ENCODE peak calls at places on chromosomes 12 and 14, in four cellular contexts. M is stimulated activated CD4-positive, alpha-beta T cell treated with anti-CD3 and anti-CD28 coated beads, Interleukin-2, amount 100 ng/mL, for 24 hours; G is LoVo; E is fibroblast of the aortic adventitia. H is an unnamed sample.
A peak's percentile ranks its signal among the peaks of the same experiment; 100 is the strongest.

GRCh38 chr14:64715146-64715627 is 11.0 kb downstream of the PLEKHG3 start:
- DNase-seq in M (no peak), G (no peak), E (no peak), H (no peak)

GRCh38 chr14:69013943-69014782 is 35.1 kb upstream of the ACTN1 start:
- DNase-seq in M (no peak), G (peak; percentile 81), E (peak; percentile 27), H (peak; percentile 57)

GRCh38 chr12:115261691-115262398 is 577.9 kb upstream of the TBX3 start:
- DNase-seq in M (no peak), G (peak; percentile 83), E (peak; percentile 21), H (no peak)

GRCh38 chr12:47156167-47156736 is 76.5 kb upstream of the AMIGO2 start:
- DNase-seq in M (no peak), G (no peak), E (peak; percentile 80), H (peak; percentile 74)

GRCh38 chr14:61866932-61867920 is 105.0 kb downstream of the SNAPC1 start:
- DNase-seq in M (no peak), G (peak; percentile 6), E (no peak), H (no peak)

GRCh38 chr12:20128926-20129325 is 239.4 kb upstream of the PDE3A start:
- DNase-seq in M (no peak), G (no peak), E (peak; percentile 9), H (no peak)

GRCh38 chr12:115094163-115094816 is 410.3 kb upstream of the TBX3 start:
- DNase-seq in M (no peak), G (no peak), E (no peak), H (no peak)

GRCh38 chr12:130706885-130707570 is 9.1 kb downstream of the RIMBP2 start:
- DNase-seq in M (no peak), G (no peak), E (no peak), H (no peak)

GRCh38 chr12:460301-461230 is 827 bp downstream of the B4GALNT3 start:
- DNase-seq in M (peak; percentile 46), G (no peak), E (no peak), H (peak; percentile 46)

GRCh38 chr14:74917200-74917543 is 5.9 kb downstream of the RPS6KL1 start:
- DNase-seq in M (no peak), G (no peak), E (no peak), H (no peak)

GRCh38 chr14:73935666-73936065 is 14.2 kb downstream of the FAM161B start:
- DNase-seq in M (no peak), G (no peak), E (peak; percentile 11), H (no peak)

GRCh38 chr12:52607314-52607713 is 6.1 kb upstream of the KRT72 start:
- DNase-seq in M (no peak), G (no peak), E (no peak), H (no peak)

GRCh38 chr12:23949212-23950010 is at the start of gene SOX5:
- DNase-seq in M (no peak), G (no peak), E (peak; percentile 59), H (peak; percentile 32)

GRCh38 chr14:34403646-34404045 is 58.4 kb downstream of the SPTSSA start:
- DNase-seq in M (no peak), G (no peak), E (no peak), H (no peak)

GRCh38 chr12:29517265-29517664 is 19.8 kb upstream of the OVCH1 start:
- DNase-seq in M (no peak), G (no peak), E (no peak), H (peak; percentile 44)

GRCh38 chr14:28656704-28657255 is 109.8 kb upstream of the FOXG1 start:
- DNase-seq in M (no peak), G (no peak), E (no peak), H (no peak)

GRCh38 chr12:102406033-102406584 is 74.3 kb downstream of the IGF1 start:
- DNase-seq in M (no peak), G (no peak), E (peak; percentile 6), H (peak; percentile 52)

GRCh38 chr14:51873221-51873893 is 12.9 kb downstream of the GNG2 start:
- DNase-seq in M (peak; percentile 43), G (peak; percentile 16), E (peak; percentile 75), H (no peak)

GRCh38 chr14:61638595-61639391 is 56.5 kb upstream of the HIF1A start:
- DNase-seq in M (no peak), G (peak; percentile 44), E (no peak), H (no peak)

GRCh38 chr12:121057794-121058193 is 18.7 kb upstream of the OASL start:
- DNase-seq in M (peak; percentile 13), G (no peak), E (no peak), H (no peak)

GRCh38 chr12:561908-562593 is 101.2 kb downstream of the NINJ2 start:
- DNase-seq in M (no peak), G (no peak), E (no peak), H (no peak)

GRCh38 chr12:117236456-117237001 is 46.3 kb upstream of the FBXO21 start:
- DNase-seq in M (peak; percentile 82), G (peak; percentile 63), E (peak; percentile 32), H (peak; percentile 83)

GRCh38 chr12:33994857-33995808 is 27.2 kb upstream of the ALG10 start:
- DNase-seq in M (no peak), G (no peak), E (peak; percentile 1), H (no peak)

GRCh38 chr14:76312821-76313220 is 63.1 kb upstream of the ESRRB start:
- DNase-seq in M (no peak), G (no peak), E (no peak), H (no peak)

GRCh38 chr12:120399531-120399930 is 30.6 kb upstream of the MSI1 start:
- DNase-seq in M (no peak), G (no peak), E (peak; percentile 43), H (no peak)

GRCh38 chr12:124036117-124037109 is 63.4 kb downstream of the ZNF664 start:
- DNase-seq in M (peak; percentile 54), G (peak; percentile 65), E (peak; percentile 70), H (peak; percentile 43)

H was measured in body of pancreas.